ENCODE peak calls at places on chromosomes 7 and 10, in four cellular contexts. One of them, this sample, is unnamed.

GRCh38 chr10:75408512-75408881 is 6.9 kb upstream of the ZNF503 start:
- DNase-seq in fibroblast of lung: no peak
- DNase-seq in Panc1: no peak
- DNase-seq in mucosa of descending colon: no peak
- DNase-seq in this sample: no peak

GRCh38 chr10:15265076-15265475 is 96.6 kb upstream of the NMT2 start:
- DNase-seq in mucosa of descending colon: no peak
- DNase-seq in fibroblast of lung: no peak
- DNase-seq in Panc1: no peak
- DNase-seq in this sample: no peak

GRCh38 chr7:82443044-82443800 is at the start of gene CACNA2D1:
- DNase-seq in fibroblast of lung: peak
- DNase-seq in mucosa of descending colon: no peak
- DNase-seq in Panc1: peak
- DNase-seq in this sample: no peak

GRCh38 chr10:94183666-94184264 is 179.0 kb downstream of the NOC3L start:
- DNase-seq in mucosa of descending colon: no peak
- DNase-seq in fibroblast of lung: peak
- DNase-seq in Panc1: no peak
- DNase-seq in this sample: peak

GRCh38 chr10:86160890-86161585 is 205.6 kb downstream of the GRID1 start:
- DNase-seq in mucosa of descending colon: no peak
- DNase-seq in Panc1: no peak
- DNase-seq in fibroblast of lung: no peak
- DNase-seq in this sample: no peak

GRCh38 chr10:131047501-131047900 is 264.0 kb downstream of the TCERG1L start:
- DNase-seq in mucosa of descending colon: no peak
- DNase-seq in Panc1: no peak
- DNase-seq in fibroblast of lung: no peak
- DNase-seq in this sample: no peak

GRCh38 chr7:91609525-91609924 is 271.0 kb downstream of the MTERF1 start:
- DNase-seq in mucosa of descending colon: no peak
- DNase-seq in Panc1: no peak
- DNase-seq in fibroblast of lung: peak
- DNase-seq in this sample: no peak

GRCh38 chr10:62258926-62259325 is 9.7 kb downstream of the RTKN2 start:
- DNase-seq in fibroblast of lung: no peak
- DNase-seq in mucosa of descending colon: no peak
- DNase-seq in Panc1: no peak
- DNase-seq in this sample: no peak

GRCh38 chr7:87083865-87084519 is 24.5 kb upstream of the ELAPOR2 start:
- DNase-seq in Panc1: no peak
- DNase-seq in mucosa of descending colon: no peak
- DNase-seq in fibroblast of lung: peak
- DNase-seq in this sample: no peak

GRCh38 chr7:92159-92767 is 100.1 kb upstream of the FAM20C start:
- DNase-seq in Panc1: no peak
- DNase-seq in fibroblast of lung: no peak
- DNase-seq in mucosa of descending colon: no peak
- DNase-seq in this sample: no peak

GRCh38 chr10:88227342-88228018 is 355.6 kb downstream of the RNLS start:
- DNase-seq in fibroblast of lung: peak
- DNase-seq in mucosa of descending colon: no peak
- DNase-seq in Panc1: no peak
- DNase-seq in this sample: no peak

GRCh38 chr7:26202019-26202985 is 757 bp downstream of the CBX3 start:
- DNase-seq in mucosa of descending colon: no peak
- DNase-seq in fibroblast of lung: peak
- DNase-seq in Panc1: no peak
- DNase-seq in this sample: no peak

GRCh38 chr7:134910968-134911367 is 75.3 kb upstream of the AGBL3 start:
- DNase-seq in Panc1: no peak
- DNase-seq in mucosa of descending colon: no peak
- DNase-seq in fibroblast of lung: no peak
- DNase-seq in this sample: no peak

GRCh38 chr7:95365151-95365550 is 31.0 kb downstream of the PON3 start:
- DNase-seq in fibroblast of lung: peak
- DNase-seq in Panc1: no peak
- DNase-seq in mucosa of descending colon: no peak
- DNase-seq in this sample: no peak

GRCh38 chr7:86908948-86909347 is 150.5 kb downstream of the ELAPOR2 start:
- DNase-seq in Panc1: no peak
- DNase-seq in mucosa of descending colon: no peak
- DNase-seq in fibroblast of lung: peak
- DNase-seq in this sample: no peak

GRCh38 chr7:8254667-8255066 is 7.3 kb downstream of the ICA1 start:
- DNase-seq in fibroblast of lung: no peak
- DNase-seq in Panc1: no peak
- DNase-seq in mucosa of descending colon: no peak
- DNase-seq in this sample: no peak

GRCh38 chr10:6089334-6090219 is 743 bp downstream of the RBM17 start:
- DNase-seq in fibroblast of lung: peak
- DNase-seq in Panc1: no peak
- DNase-seq in mucosa of descending colon: peak
- DNase-seq in this sample: no peak

GRCh38 chr10:70424320-70424719 is 17.2 kb downstream of the NODAL start:
- DNase-seq in fibroblast of lung: no peak
- DNase-seq in mucosa of descending colon: no peak
- DNase-seq in Panc1: no peak
- DNase-seq in this sample: no peak

GRCh38 chr10:7351905-7352304 is 58.9 kb downstream of the SFMBT2 start:
- DNase-seq in fibroblast of lung: peak
- DNase-seq in Panc1: no peak
- DNase-seq in mucosa of descending colon: no peak
- DNase-seq in this sample: no peak

GRCh38 chr7:1368682-1369571 is 90.3 kb downstream of the MICALL2 start:
- DNase-seq in mucosa of descending colon: peak
- DNase-seq in Panc1: no peak
- DNase-seq in fibroblast of lung: no peak
- DNase-seq in this sample: no peak

GRCh38 chr10:133010095-133010837 is 67.9 kb upstream of the CFAP46 start:
- DNase-seq in mucosa of descending colon: no peak
- DNase-seq in fibroblast of lung: no peak
- DNase-seq in Panc1: no peak
- DNase-seq in this sample: no peak

GRCh38 chr10:95343573-95343972 is 52.8 kb upstream of the PDLIM1 start:
- DNase-seq in fibroblast of lung: no peak
- DNase-seq in mucosa of descending colon: no peak
- DNase-seq in Panc1: no peak
- DNase-seq in this sample: no peak

GRCh38 chr7:24501452-24502134 is 71.7 kb upstream of the PALS2 start:
- DNase-seq in Panc1: no peak
- DNase-seq in mucosa of descending colon: no peak
- DNase-seq in fibroblast of lung: no peak
- DNase-seq in this sample: no peak

GRCh38 chr10:33680036-33680435 is 345.6 kb upstream of the NRP1 start:
- DNase-seq in Panc1: no peak
- DNase-seq in fibroblast of lung: no peak
- DNase-seq in mucosa of descending colon: no peak
- DNase-seq in this sample: no peak

GRCh38 chr7:116736927-116737715 is 65.1 kb downstream of the MET start:
- DNase-seq in Panc1: no peak
- DNase-seq in mucosa of descending colon: no peak
- DNase-seq in fibroblast of lung: peak
- DNase-seq in this sample: no peak

GRCh38 chr7:18770852-18771251 is 275.3 kb downstream of the HDAC9 start:
- DNase-seq in mucosa of descending colon: no peak
- DNase-seq in Panc1: no peak
- DNase-seq in fibroblast of lung: peak
- DNase-seq in this sample: no peak

GRCh38 chr10:100717166-100717565 is 28.2 kb upstream of the PAX2 start:
- DNase-seq in mucosa of descending colon: no peak
- DNase-seq in fibroblast of lung: no peak
- DNase-seq in Panc1: no peak
- DNase-seq in this sample: no peak

GRCh38 chr10:10038358-10038757 is 979.3 kb upstream of the CELF2 start:
- DNase-seq in Panc1: no peak
- DNase-seq in mucosa of descending colon: no peak
- DNase-seq in fibroblast of lung: no peak
- DNase-seq in this sample: no peak

GRCh38 chr10:3435671-3436070 is 263.1 kb upstream of the PITRM1 start:
- DNase-seq in Panc1: no peak
- DNase-seq in mucosa of descending colon: no peak
- DNase-seq in fibroblast of lung: peak
- DNase-seq in this sample: no peak

GRCh38 chr7:128217030-128217805 is 23.9 kb upstream of the LEP start:
- DNase-seq in fibroblast of lung: peak
- DNase-seq in mucosa of descending colon: peak
- DNase-seq in Panc1: no peak
- DNase-seq in this sample: no peak

GRCh38 chr7:51315393-51316261 is 982 bp downstream of the COBL start:
- DNase-seq in fibroblast of lung: peak
- DNase-seq in Panc1: no peak
- DNase-seq in mucosa of descending colon: peak
- DNase-seq in this sample: no peak

GRCh38 chr10:54800677-54801480 is at the start of gene PCDH15:
- DNase-seq in fibroblast of lung: peak
- DNase-seq in mucosa of descending colon: no peak
- DNase-seq in Panc1: peak
- DNase-seq in this sample: no peak

GRCh38 chr10:18099420-18099819 is 40.8 kb upstream of the CACNB2 start:
- DNase-seq in fibroblast of lung: peak
- DNase-seq in mucosa of descending colon: no peak
- DNase-seq in Panc1: no peak
- DNase-seq in this sample: no peak

GRCh38 chr10:93471110-93471651 is 11.0 kb downstream of the MYOF start:
- DNase-seq in fibroblast of lung: peak
- DNase-seq in Panc1: peak
- DNase-seq in mucosa of descending colon: no peak
- DNase-seq in this sample: peak

GRCh38 chr7:29567174-29567573 is 3.5 kb downstream of the PRR15 start:
- DNase-seq in fibroblast of lung: no peak
- DNase-seq in mucosa of descending colon: no peak
- DNase-seq in Panc1: no peak
- DNase-seq in this sample: no peak

GRCh38 chr7:29565982-29566746 is 2.5 kb downstream of the PRR15 start:
- DNase-seq in Panc1: no peak
- DNase-seq in mucosa of descending colon: peak
- DNase-seq in fibroblast of lung: peak
- DNase-seq in this sample: no peak

GRCh38 chr7:29564455-29565185 is 985 bp downstream of the PRR15 start:
- DNase-seq in Panc1: no peak
- DNase-seq in mucosa of descending colon: peak
- DNase-seq in fibroblast of lung: peak
- DNase-seq in this sample: no peak

GRCh38 chr7:29565186-29565540 is 1.5 kb downstream of the PRR15 start:
- DNase-seq in fibroblast of lung: no peak
- DNase-seq in mucosa of descending colon: no peak
- DNase-seq in Panc1: no peak
- DNase-seq in this sample: no peak

GRCh38 chr7:29565634-29565981 is 2.0 kb downstream of the PRR15 start:
- DNase-seq in mucosa of descending colon: peak
- DNase-seq in Panc1: no peak
- DNase-seq in fibroblast of lung: no peak
- DNase-seq in this sample: no peak
- H3K4me3 ChIP-seq in mucosa of descending colon: peak
- H3K4me3 ChIP-seq in Panc1: peak
- H3K4me3 ChIP-seq in fibroblast of lung: no peak
- H3K4me3 ChIP-seq in this sample: no peak

DNA sequence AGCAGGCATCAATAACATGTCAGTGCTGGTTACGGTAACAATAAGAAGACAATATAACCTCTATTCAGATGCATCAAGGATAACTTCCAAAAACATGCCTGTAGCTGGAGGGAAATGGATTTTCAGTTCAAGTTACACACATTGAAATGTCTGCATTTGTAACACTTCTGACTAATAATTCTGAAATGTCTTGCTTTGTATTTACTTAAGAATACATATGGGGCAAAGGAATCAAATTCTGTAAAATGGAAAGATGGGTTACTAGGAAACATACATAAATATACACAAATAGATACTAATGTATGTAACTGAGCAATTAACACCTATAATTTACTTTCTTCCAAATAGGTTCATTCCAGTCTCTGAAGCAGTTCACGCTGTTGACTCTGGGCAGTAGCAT is 18.6 kb upstream of the MTPN start:
- DNase-seq in fibroblast of lung: peak
- DNase-seq in Panc1: no peak
- DNase-seq in mucosa of descending colon: no peak
- DNase-seq in this sample: no peak
- TF ChIP-seq CTCF in fibroblast of lung: no peak
- TF ChIP-seq CTCF in Panc1: no peak
- TF ChIP-seq CTCF in mucosa of descending colon: no peak
- TF ChIP-seq CTCF in this sample: no peak

DNA sequence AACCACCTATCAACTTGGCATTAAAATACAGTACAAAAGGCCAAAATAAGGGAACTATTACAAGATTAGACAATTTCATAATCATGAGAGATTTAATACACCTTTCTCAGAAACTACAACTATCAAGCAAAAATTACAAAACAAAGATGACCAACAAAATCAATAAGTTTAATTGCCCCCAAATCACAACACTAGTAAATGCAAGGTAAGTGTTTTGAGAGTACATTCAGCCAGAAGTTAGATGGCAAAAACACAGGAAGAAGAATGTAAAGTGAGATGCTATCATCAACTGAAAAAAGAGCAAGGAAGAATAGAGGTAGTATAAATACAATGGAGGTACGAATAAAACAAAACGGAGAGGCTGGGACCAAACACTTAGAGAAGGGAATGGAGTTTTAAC is 3.2 kb downstream of the PNPLA8 start:
- DNase-seq in fibroblast of lung: no peak
- DNase-seq in mucosa of descending colon: no peak
- DNase-seq in Panc1: no peak
- DNase-seq in this sample: no peak
- H3K4me3 ChIP-seq in fibroblast of lung: no peak
- H3K4me3 ChIP-seq in mucosa of descending colon: no peak
- H3K4me3 ChIP-seq in Panc1: no peak
- H3K4me3 ChIP-seq in this sample: no peak

GRCh38 chr7:45125193-45125904 is 13.9 kb upstream of the TBRG4 start:
- DNase-seq in Panc1: no peak
- DNase-seq in fibroblast of lung: no peak
- DNase-seq in mucosa of descending colon: no peak
- DNase-seq in this sample: no peak

GRCh38 chr7:45129181-45129800 is 17.8 kb upstream of the TBRG4 start:
- DNase-seq in fibroblast of lung: no peak
- DNase-seq in mucosa of descending colon: no peak
- DNase-seq in Panc1: no peak
- DNase-seq in this sample: no peak

GRCh38 chr7:45126201-45126600 is 14.7 kb upstream of the TBRG4 start:
- DNase-seq in fibroblast of lung: no peak
- DNase-seq in mucosa of descending colon: no peak
- DNase-seq in Panc1: no peak
- DNase-seq in this sample: no peak

GRCh38 chr7:45124351-45124750 is 12.9 kb upstream of the TBRG4 start:
- DNase-seq in Panc1: no peak
- DNase-seq in fibroblast of lung: no peak
- DNase-seq in mucosa of descending colon: no peak
- DNase-seq in this sample: no peak

DNA sequence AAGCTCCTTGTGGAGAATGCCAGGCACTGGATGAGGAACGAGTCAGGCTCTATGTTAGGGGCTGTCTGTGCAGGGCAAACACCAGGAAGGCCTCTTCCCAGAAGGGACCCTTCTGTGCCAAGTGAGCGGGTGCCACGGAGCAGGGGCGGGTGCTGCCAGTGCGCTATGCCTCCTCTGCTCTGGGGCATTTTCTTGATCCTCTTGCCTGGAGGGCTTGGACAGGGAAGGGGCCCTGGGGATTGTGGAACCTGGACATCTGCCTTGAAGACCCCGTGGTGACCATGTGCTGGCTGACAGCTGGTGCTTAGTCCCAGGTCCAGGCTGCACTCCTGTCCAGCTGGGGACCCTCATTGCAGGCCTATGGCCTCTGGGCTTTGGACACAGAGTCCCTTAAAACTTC is 15.4 kb upstream of the TBRG4 start:
- DNase-seq in fibroblast of lung: no peak
- DNase-seq in Panc1: no peak
- DNase-seq in mucosa of descending colon: no peak
- DNase-seq in this sample: no peak
- TF ChIP-seq CTCF in fibroblast of lung: no peak
- TF ChIP-seq CTCF in Panc1: no peak
- TF ChIP-seq CTCF in mucosa of descending colon: no peak
- TF ChIP-seq CTCF in this sample: no peak

This sample was measured in AG04449.